ENCODE peak calls at places on chromosomes 3 and 15, in seven cellular contexts. X is WERI-Rb-1; N is NCI-H1092 treated with DMSO at 0.1 percent for 48 hours; Z is CD14-positive monocyte; T is dermis blood vessel endothelial cell; P is GM04504; R is activated naive CD4-positive, alpha-beta T cell. K is an unnamed sample.
A peak's percentile ranks its signal among the peaks of the same experiment; 100 is the strongest.

GRCh38 chr3:186524616-186525015 is 19.6 kb downstream of the CRYGS start:
- DNase-seq in X (no peak), N (no peak), Z (no peak), T (no peak), P (no peak), R (no peak), K (no peak)

GRCh38 chr15:90863987-90864386 is 4.4 kb upstream of the FURIN start:
- DNase-seq in X (no peak), N (no peak), Z (no peak), T (no peak), P (no peak), R (no peak), K (no peak)

GRCh38 chr15:66734961-66735908 is 33.2 kb downstream of the SMAD6 start:
- DNase-seq in X (no peak), N (no peak), Z (no peak), T (peak; percentile 41), P (no peak), R (no peak), K (no peak)

GRCh38 chr3:7082244-7082643 is 221.3 kb downstream of the GRM7 start:
- DNase-seq in X (no peak), N (no peak), Z (no peak), T (no peak), P (no peak), R (no peak), K (no peak)

GRCh38 chr3:160869825-160870224 is 113.8 kb downstream of the PPM1L start:
- DNase-seq in X (peak; percentile 9), N (no peak), Z (no peak), T (no peak), P (no peak), R (no peak), K (no peak)

GRCh38 chr3:108472011-108472591 is 38.3 kb downstream of the MYH15 start:
- DNase-seq in X (peak; percentile 32), N (no peak), Z (no peak), T (peak; percentile 75), P (peak; percentile 62), R (no peak), K (no peak)

GRCh38 chr3:159987291-159987711 is 1.3 kb upstream of the IL12A start:
- DNase-seq in X (peak; percentile 41), N (no peak), Z (no peak), T (peak; percentile 43), P (peak; percentile 49), R (no peak), K (no peak)

GRCh38 chr3:143366672-143367071 is 247.1 kb downstream of the CHST2 start:
- DNase-seq in X (no peak), N (no peak), Z (no peak), T (no peak), P (no peak), R (no peak), K (no peak)

GRCh38 chr3:36380171-36381031 is at the start of gene STAC:
- DNase-seq in X (no peak), N (peak; percentile 17), Z (peak; percentile 51), T (peak; percentile 27), P (no peak), R (no peak), K (no peak)

GRCh38 chr3:21654662-21655061 is 96.3 kb downstream of the ZNF385D start:
- DNase-seq in X (no peak), N (no peak), Z (no peak), T (no peak), P (peak; percentile 18), R (no peak), K (no peak)

GRCh38 chr15:45795487-45796069 is 160.7 kb downstream of the SQOR start:
- DNase-seq in X (peak; percentile 62), N (peak; percentile 79), Z (no peak), T (peak; percentile 92), P (peak; percentile 36), R (no peak), K (no peak)

GRCh38 chr3:49607796-49608195 is 53.5 kb downstream of the BSN start:
- DNase-seq in X (no peak), N (no peak), Z (no peak), T (no peak), P (no peak), R (no peak), K (no peak)

GRCh38 chr15:68819451-68820204 is 1.1 kb downstream of the ANP32A start:
- DNase-seq in X (peak; percentile 79), N (peak; percentile 51), Z (no peak), T (peak; percentile 39), P (no peak), R (no peak), K (no peak)